ENCODE peak calls at places on chromosomes 6 and 20, in ten cellular contexts. O is left ventricle myocardium inferior, L is cardiac fibroblast, D is AG04450, P is BE2C, V is stomach, G is breast epithelium, N is dorsolateral prefrontal cortex, E is heart left ventricle, C is astrocyte of the spinal cord. K is an unnamed sample.

GRCh38 chr20:36548006-36548315 is 6.6 kb downstream of the MYL9 start:
- DNase-seq in O (no peak), L (no peak), D (no peak), P (peak), V (no peak), G (no peak), N (no peak), E (no peak), C (no peak), K (no peak)

GRCh38 chr20:1491891-1492642 is 847 bp upstream of the SIRPB2 start:
- DNase-seq in O (no peak), L (peak), D (no peak), P (no peak), V (no peak), G (no peak), N (no peak), E (no peak), C (no peak), K (no peak)

GRCh38 chr6:31945507-31946369 is at the start of gene CFB:
- DNase-seq in O (peak), L (peak), D (peak), P (no peak), V (peak), G (peak), N (no peak), E (peak), C (peak), K (no peak)

GRCh38 chr6:97958143-97958542 is 675.1 kb upstream of the MMS22L start:
- DNase-seq in O (peak), L (no peak), D (no peak), P (no peak), V (no peak), G (peak), N (no peak), E (peak), C (peak), K (no peak)

GRCh38 chr6:152897807-152898399 is 84.9 kb downstream of the FBXO5 start:
- DNase-seq in O (peak), L (peak), D (peak), P (peak), V (peak), G (peak), N (peak), E (peak), C (peak), K (no peak)

GRCh38 chr6:49606696-49607390 is 29.8 kb downstream of the RHAG start:
- DNase-seq in O (no peak), L (peak), D (peak), P (peak), V (no peak), G (no peak), N (peak), E (peak), C (peak), K (peak)

GRCh38 chr6:127463056-127463455 is 3.9 kb upstream of the KIAA0408 start:
- DNase-seq in O (no peak), L (peak), D (no peak), P (no peak), V (peak), G (no peak), N (no peak), E (no peak), C (no peak), K (no peak)

GRCh38 chr6:104705095-104705707 is 154.5 kb downstream of the HACE1 start:
- DNase-seq in O (peak), L (peak), D (peak), P (no peak), V (no peak), G (no peak), N (no peak), E (peak), C (peak), K (no peak)

GRCh38 chr20:63731410-63731809 is 5.1 kb upstream of the LIME1 start:
- DNase-seq in O (no peak), L (no peak), D (no peak), P (no peak), V (no peak), G (no peak), N (no peak), E (no peak), C (no peak), K (no peak)

GRCh38 chr6:88490865-88491264 is 324.7 kb upstream of the CNR1 start:
- DNase-seq in O (no peak), L (peak), D (no peak), P (no peak), V (no peak), G (no peak), N (no peak), E (no peak), C (peak), K (no peak)

DNA sequence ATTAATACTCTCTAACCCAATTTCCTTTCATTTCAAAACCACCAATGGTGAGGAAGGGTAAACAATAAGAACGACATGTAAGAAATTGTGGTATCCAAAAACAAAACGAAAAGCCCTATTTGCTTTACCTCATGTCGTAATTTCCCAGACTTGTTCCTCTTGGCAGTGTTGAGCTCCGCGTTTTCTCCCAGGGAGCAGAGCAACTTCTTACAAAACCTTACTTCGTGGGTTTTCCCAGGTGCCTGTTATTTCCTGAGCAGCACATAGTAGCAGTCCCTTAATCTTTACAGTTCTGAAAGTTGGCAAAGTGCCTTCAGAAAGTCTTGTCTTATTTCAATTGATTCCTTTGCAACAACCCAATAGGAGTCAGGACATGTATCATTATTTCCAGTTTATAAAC is 207.9 kb upstream of the MARCKS start:
- DNase-seq in O (no peak), L (peak), D (no peak), P (no peak), V (no peak), G (peak), N (no peak), E (no peak), C (no peak), K (no peak)
- H3K4me3 ChIP-seq in O (no peak), L (no peak), D (no peak), P (no peak), V (no peak), G (peak), N (no peak), E (peak), C (no peak), K (no peak)

DNA sequence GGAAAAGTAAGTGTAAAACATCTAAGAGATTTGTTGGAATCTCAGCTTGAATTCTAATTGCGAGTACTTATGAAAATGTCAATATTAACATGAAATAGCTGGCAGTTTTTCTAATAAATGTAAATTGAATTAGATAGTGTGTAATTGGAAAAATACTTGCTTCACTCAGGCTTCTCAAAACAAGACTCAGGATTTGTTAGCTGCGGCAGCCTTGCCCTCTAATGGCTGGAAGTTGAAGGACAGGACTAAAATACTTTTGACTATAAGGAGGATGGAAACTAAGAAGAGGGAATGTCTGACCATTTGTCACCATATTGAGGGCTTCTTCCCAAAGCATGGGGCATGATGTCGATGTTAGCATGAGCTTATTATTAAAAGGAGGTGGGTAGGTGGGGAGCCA is 227.0 kb downstream of the UST start:
- DNase-seq in O (no peak), L (peak), D (no peak), P (no peak), V (no peak), G (no peak), N (no peak), E (no peak), C (peak), K (no peak)
- TF ChIP-seq CTCF in O (peak), L (peak), D (peak), P (peak), V (no peak), G (no peak), N (peak), E (peak), C (peak), K (peak)

GRCh38 chr20:3797226-3797545 is 1.1 kb downstream of the CDC25B start:
- DNase-seq in O (no peak), L (no peak), D (no peak), P (no peak), V (no peak), G (no peak), N (no peak), E (no peak), C (no peak), K (no peak)
- H3K4me3 ChIP-seq in O (peak), L (peak), D (peak), P (peak), V (peak), G (peak), N (peak), E (peak), C (peak), K (peak)

GRCh38 chr20:59985864-59986263 is 27.6 kb downstream of the CDH26 start:
- DNase-seq in O (peak), L (no peak), D (no peak), P (no peak), V (no peak), G (no peak), N (no peak), E (no peak), C (no peak), K (no peak)
- TF ChIP-seq CTCF in O (peak), L (no peak), D (no peak), P (peak), V (no peak), G (no peak), N (no peak), E (peak), C (no peak), K (no peak)

GRCh38 chr20:41142914-41143313 is 5.6 kb downstream of the PLCG1 start:
- DNase-seq in O (no peak), L (no peak), D (no peak), P (no peak), V (no peak), G (no peak), N (no peak), E (no peak), C (no peak), K (no peak)
- H3K4me3 ChIP-seq in O (no peak), L (no peak), D (no peak), P (no peak), V (no peak), G (no peak), N (no peak), E (no peak), C (no peak), K (no peak)

GRCh38 chr6:170424634-170425126 is 118.1 kb downstream of the FAM120B start:
- DNase-seq in O (no peak), L (no peak), D (no peak), P (no peak), V (no peak), G (no peak), N (no peak), E (no peak), C (no peak), K (no peak)

GRCh38 chr6:170434114-170434820 is 118.8 kb downstream of the PSMB1 start:
- DNase-seq in O (no peak), L (no peak), D (no peak), P (no peak), V (no peak), G (no peak), N (no peak), E (no peak), C (no peak), K (no peak)

GRCh38 chr6:170434821-170435155 is 118.3 kb downstream of the PSMB1 start:
- DNase-seq in O (no peak), L (no peak), D (no peak), P (no peak), V (no peak), G (no peak), N (no peak), E (no peak), C (no peak), K (no peak)

GRCh38 chr6:170433163-170434095 is 119.7 kb downstream of the PSMB1 start:
- DNase-seq in O (no peak), L (no peak), D (no peak), P (no peak), V (no peak), G (no peak), N (no peak), E (no peak), C (no peak), K (no peak)

DNA sequence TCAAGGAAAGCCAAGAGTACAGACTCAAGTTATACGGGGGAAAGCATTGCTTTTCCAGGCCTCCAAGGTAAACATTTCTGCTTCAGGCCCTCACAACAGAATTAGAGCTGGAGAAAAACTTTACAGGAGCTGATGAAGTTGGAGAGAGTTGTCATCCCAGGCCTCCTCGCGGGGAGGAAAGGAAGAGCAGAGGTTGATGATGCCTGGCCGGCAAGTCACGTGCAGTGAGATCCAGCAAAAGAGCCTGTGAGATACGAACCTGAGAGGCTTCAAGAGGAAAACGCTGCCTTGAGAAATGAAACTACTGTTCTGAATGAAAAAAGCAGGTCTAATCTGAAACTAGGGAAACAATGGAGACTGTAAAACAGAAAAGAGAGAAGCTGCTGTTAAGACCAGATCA is 122.9 kb downstream of the FAM120B start:
- DNase-seq in O (no peak), L (peak), D (no peak), P (no peak), V (no peak), G (no peak), N (no peak), E (no peak), C (peak), K (no peak)
- TF ChIP-seq CTCF in O (no peak), L (peak), D (peak), P (no peak), V (no peak), G (no peak), N (no peak), E (no peak), C (peak), K (no peak)

GRCh38 chr6:107819976-107820551 is 4.0 kb downstream of the SCML4 start:
- DNase-seq in O (no peak), L (no peak), D (no peak), P (peak), V (no peak), G (peak), N (peak), E (no peak), C (no peak), K (no peak)
- H3K4me3 ChIP-seq in O (peak), L (no peak), D (no peak), P (peak), V (peak), G (peak), N (peak), E (peak), C (peak), K (no peak)

GRCh38 chr20:8361779-8362178 is 229.7 kb downstream of the PLCB1 start:
- DNase-seq in O (no peak), L (no peak), D (no peak), P (no peak), V (no peak), G (no peak), N (no peak), E (no peak), C (no peak), K (no peak)

GRCh38 chr20:8363970-8364733 is 232.1 kb downstream of the PLCB1 start:
- DNase-seq in O (no peak), L (no peak), D (no peak), P (no peak), V (no peak), G (no peak), N (no peak), E (no peak), C (no peak), K (no peak)

GRCh38 chr20:8360035-8360434 is 228.0 kb downstream of the PLCB1 start:
- DNase-seq in O (no peak), L (peak), D (no peak), P (no peak), V (no peak), G (no peak), N (no peak), E (no peak), C (no peak), K (no peak)

GRCh38 chr20:8362457-8362856 is 230.4 kb downstream of the PLCB1 start:
- DNase-seq in O (no peak), L (no peak), D (no peak), P (no peak), V (no peak), G (no peak), N (no peak), E (no peak), C (no peak), K (no peak)

DNA sequence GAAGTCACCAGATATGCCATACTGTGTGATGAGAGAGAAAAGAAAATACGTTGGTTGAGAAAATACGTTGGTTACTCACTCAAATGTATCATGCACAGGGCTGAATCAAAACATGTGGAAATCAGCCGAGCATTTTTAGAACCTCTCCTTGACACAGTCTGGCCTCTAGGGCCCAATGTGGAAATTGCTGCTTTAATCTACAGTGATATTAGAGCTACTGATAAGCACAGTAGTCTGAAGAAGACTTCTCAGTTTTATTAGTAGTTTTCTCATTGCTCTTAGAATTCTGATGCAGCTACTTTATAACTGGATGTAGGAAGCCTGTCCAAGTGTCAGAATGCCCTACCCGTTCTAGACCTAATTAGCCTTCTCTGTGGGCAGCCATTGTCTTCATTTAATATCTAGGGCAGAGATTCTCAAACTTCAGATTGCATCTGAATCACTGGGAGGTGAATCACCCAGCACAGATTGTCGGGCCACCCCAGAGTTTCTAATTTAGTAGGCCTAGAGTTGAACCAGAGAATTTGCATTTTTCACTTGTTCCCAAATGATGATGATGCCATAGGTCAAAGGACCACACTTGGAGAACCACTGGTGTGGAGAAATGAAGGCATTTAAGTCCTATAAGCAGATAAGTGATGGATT is 229.1 kb downstream of the PLCB1 start:
- DNase-seq in O (no peak), L (peak), D (no peak), P (no peak), V (no peak), G (no peak), N (no peak), E (no peak), C (peak), K (no peak)
- TF ChIP-seq CTCF in O (peak), L (peak), D (no peak), P (peak), V (no peak), G (no peak), N (no peak), E (peak), C (no peak), K (no peak)

K was measured in BJ.